ENCODE peak calls at places on chromosomes 11 and 22, in five cellular contexts. One of them, this sample, is unnamed. For H3K27me3, the result is how much of the 10 kb centered on the place peaks cover.

GRCh38 chr22:46461566-46462180 is 75.7 kb downstream of the CELSR1 start:
- DNase-seq in brain microvascular endothelial cell: no peak
- DNase-seq in tibial artery: no peak
- DNase-seq in suprapubic skin: no peak
- DNase-seq in transverse colon: no peak
- DNase-seq in this sample: no peak

GRCh38 chr11:113618360-113618759 is 87.7 kb downstream of the TMPRSS5 start:
- DNase-seq in tibial artery: peak
- DNase-seq in brain microvascular endothelial cell: peak
- DNase-seq in transverse colon: no peak
- DNase-seq in suprapubic skin: no peak
- DNase-seq in this sample: no peak

GRCh38 chr11:57646756-57647303 is 2.9 kb downstream of the YPEL4 start:
- DNase-seq in suprapubic skin: no peak
- DNase-seq in brain microvascular endothelial cell: no peak
- DNase-seq in transverse colon: no peak
- DNase-seq in tibial artery: no peak
- DNase-seq in this sample: no peak

GRCh38 chr11:1077033-1077416 is 2.4 kb downstream of the MUC2 start:
- DNase-seq in transverse colon: no peak
- DNase-seq in tibial artery: peak
- DNase-seq in brain microvascular endothelial cell: no peak
- DNase-seq in suprapubic skin: no peak
- DNase-seq in this sample: no peak

GRCh38 chr11:794766-795637 is 3.1 kb downstream of the SLC25A22 start:
- DNase-seq in brain microvascular endothelial cell: no peak
- DNase-seq in transverse colon: peak
- DNase-seq in suprapubic skin: no peak
- DNase-seq in tibial artery: no peak
- DNase-seq in this sample: no peak

GRCh38 chr22:29003975-29004646 is 57.5 kb downstream of the C22orf31 start:
- DNase-seq in suprapubic skin: no peak
- DNase-seq in tibial artery: no peak
- DNase-seq in brain microvascular endothelial cell: no peak
- DNase-seq in transverse colon: no peak
- DNase-seq in this sample: no peak

GRCh38 chr11:8234425-8234821 is 29.3 kb downstream of the LMO1 start:
- DNase-seq in transverse colon: no peak
- DNase-seq in suprapubic skin: no peak
- DNase-seq in brain microvascular endothelial cell: no peak
- DNase-seq in tibial artery: no peak
- DNase-seq in this sample: no peak

GRCh38 chr11:64553554-64554201 is 37.3 kb upstream of the SLC22A12 start:
- DNase-seq in suprapubic skin: no peak
- DNase-seq in brain microvascular endothelial cell: peak
- DNase-seq in transverse colon: peak
- DNase-seq in tibial artery: peak
- DNase-seq in this sample: peak

GRCh38 chr22:48426466-48427380 is 1401.0 kb downstream of the BRD1 start:
- DNase-seq in suprapubic skin: peak
- DNase-seq in brain microvascular endothelial cell: no peak
- DNase-seq in tibial artery: peak
- DNase-seq in transverse colon: no peak
- DNase-seq in this sample: no peak

GRCh38 chr11:64124147-64124546 is 41.8 kb downstream of the MACROD1 start:
- DNase-seq in transverse colon: no peak
- DNase-seq in suprapubic skin: no peak
- DNase-seq in tibial artery: no peak
- DNase-seq in brain microvascular endothelial cell: no peak
- DNase-seq in this sample: no peak

GRCh38 chr11:67027943-67028542 is 5.1 kb downstream of the SYT12 start:
- DNase-seq in brain microvascular endothelial cell: no peak
- DNase-seq in suprapubic skin: no peak
- DNase-seq in transverse colon: no peak
- DNase-seq in tibial artery: no peak
- DNase-seq in this sample: no peak

GRCh38 chr11:2175659-2176058 is 4.0 kb upstream of the TH start:
- DNase-seq in suprapubic skin: no peak
- DNase-seq in transverse colon: no peak
- DNase-seq in tibial artery: no peak
- DNase-seq in brain microvascular endothelial cell: no peak
- DNase-seq in this sample: no peak

GRCh38 chr11:12329797-12330196 is 47.6 kb upstream of the PARVA start:
- DNase-seq in suprapubic skin: no peak
- DNase-seq in tibial artery: no peak
- DNase-seq in brain microvascular endothelial cell: no peak
- DNase-seq in transverse colon: no peak
- DNase-seq in this sample: no peak

GRCh38 chr11:44726278-44727113 is at the start of gene TSPAN18:
- DNase-seq in brain microvascular endothelial cell: no peak
- DNase-seq in suprapubic skin: no peak
- DNase-seq in transverse colon: no peak
- DNase-seq in tibial artery: no peak
- DNase-seq in this sample: peak

GRCh38 chr11:105022998-105023397 is at the start of gene CASP5:
- DNase-seq in suprapubic skin: no peak
- DNase-seq in tibial artery: no peak
- DNase-seq in brain microvascular endothelial cell: no peak
- DNase-seq in transverse colon: peak
- DNase-seq in this sample: no peak

GRCh38 chr11:13137778-13138400 is 128.8 kb downstream of the RASSF10 start:
- DNase-seq in brain microvascular endothelial cell: no peak
- DNase-seq in tibial artery: no peak
- DNase-seq in transverse colon: no peak
- DNase-seq in suprapubic skin: no peak
- DNase-seq in this sample: no peak

GRCh38 chr11:92225563-92226308 is 1.1 kb downstream of the FAT3 start:
- DNase-seq in transverse colon: no peak
- DNase-seq in brain microvascular endothelial cell: no peak
- DNase-seq in tibial artery: peak
- DNase-seq in suprapubic skin: peak
- DNase-seq in this sample: no peak
- TF ChIP-seq CTCF in transverse colon: no peak
- TF ChIP-seq CTCF in brain microvascular endothelial cell: peak
- TF ChIP-seq CTCF in tibial artery: no peak
- TF ChIP-seq CTCF in suprapubic skin: no peak
- TF ChIP-seq CTCF in this sample: no peak

GRCh38 chr11:72642815-72643511 is 31.3 kb downstream of the PDE2A start:
- DNase-seq in tibial artery: peak
- DNase-seq in suprapubic skin: no peak
- DNase-seq in brain microvascular endothelial cell: no peak
- DNase-seq in transverse colon: peak
- DNase-seq in this sample: peak

GRCh38 chr11:72639475-72640375 is 34.5 kb downstream of the PDE2A start:
- DNase-seq in suprapubic skin: no peak
- DNase-seq in brain microvascular endothelial cell: no peak
- DNase-seq in transverse colon: no peak
- DNase-seq in tibial artery: no peak
- DNase-seq in this sample: peak

GRCh38 chr11:72643547-72643946 is 30.7 kb downstream of the PDE2A start:
- DNase-seq in suprapubic skin: no peak
- DNase-seq in brain microvascular endothelial cell: peak
- DNase-seq in tibial artery: peak
- DNase-seq in transverse colon: no peak
- DNase-seq in this sample: no peak

GRCh38 chr11:72641522-72641899 is 32.7 kb downstream of the PDE2A start:
- DNase-seq in brain microvascular endothelial cell: no peak
- DNase-seq in suprapubic skin: no peak
- DNase-seq in transverse colon: no peak
- DNase-seq in tibial artery: no peak
- DNase-seq in this sample: no peak

GRCh38 chr11:72641900-72642814 is 32.1 kb downstream of the PDE2A start:
- DNase-seq in brain microvascular endothelial cell: no peak
- DNase-seq in transverse colon: peak
- DNase-seq in tibial artery: peak
- DNase-seq in suprapubic skin: no peak
- DNase-seq in this sample: peak
- H3K27me3 ChIP-seq in brain microvascular endothelial cell: under half
- H3K27me3 ChIP-seq in transverse colon: under half
- H3K27me3 ChIP-seq in tibial artery: under half
- H3K27me3 ChIP-seq in suprapubic skin: under half
- H3K27me3 ChIP-seq in this sample: under half

DNA sequence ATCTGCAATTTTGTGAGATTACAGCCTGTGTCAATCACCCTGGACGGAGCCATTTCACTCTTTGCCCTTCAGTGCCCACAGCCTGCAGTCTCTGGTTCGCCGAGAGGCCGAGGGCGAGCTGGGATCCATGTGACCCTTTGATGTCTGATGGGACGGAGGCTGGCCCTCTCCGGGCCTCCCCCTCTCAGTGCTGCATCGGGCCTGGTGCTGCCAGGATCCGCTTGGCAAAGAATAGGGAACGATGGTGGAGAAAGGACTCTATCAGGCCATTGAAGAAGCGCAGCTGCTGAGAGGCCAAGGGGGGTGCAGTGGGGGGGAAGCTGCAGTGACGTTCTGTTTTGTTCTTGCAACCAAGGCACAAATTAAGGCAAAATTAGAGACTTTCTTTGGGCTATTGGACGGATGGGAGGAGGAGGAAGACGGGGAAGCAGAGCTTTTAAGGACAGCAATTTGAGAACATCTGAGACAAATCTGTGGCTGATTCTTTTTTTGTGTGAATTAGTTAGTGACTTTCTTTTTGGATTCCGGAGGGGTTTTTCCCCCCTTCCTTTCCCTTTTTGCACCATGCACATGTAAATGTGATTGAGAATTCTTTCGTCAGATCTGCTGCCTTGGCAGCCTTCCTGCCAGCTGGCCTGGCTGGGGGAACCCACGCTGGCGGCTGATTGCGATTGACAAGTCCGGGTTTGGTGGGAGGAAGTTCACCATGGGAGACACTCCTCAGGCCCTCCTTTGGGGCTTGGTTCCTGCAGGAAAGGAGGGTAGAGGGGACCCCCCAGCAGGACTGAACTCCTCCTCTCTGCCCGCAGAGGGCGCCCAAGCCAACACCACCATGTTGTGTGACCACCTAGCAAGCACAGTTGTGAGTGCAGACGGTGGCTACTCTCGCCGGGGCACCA is 214.5 kb downstream of the NTM start:
- DNase-seq in brain microvascular endothelial cell: no peak
- DNase-seq in suprapubic skin: no peak
- DNase-seq in tibial artery: no peak
- DNase-seq in transverse colon: no peak
- DNase-seq in this sample: peak
- TF ChIP-seq CTCF in brain microvascular endothelial cell: peak
- TF ChIP-seq CTCF in suprapubic skin: no peak
- TF ChIP-seq CTCF in tibial artery: no peak
- TF ChIP-seq CTCF in transverse colon: no peak
- TF ChIP-seq CTCF in this sample: peak

GRCh38 chr11:11288972-11289616 is 64.0 kb downstream of the CSNK2A3 start:
- DNase-seq in tibial artery: no peak
- DNase-seq in brain microvascular endothelial cell: no peak
- DNase-seq in suprapubic skin: no peak
- DNase-seq in transverse colon: no peak
- DNase-seq in this sample: no peak
- H3K27me3 ChIP-seq in tibial artery: under half
- H3K27me3 ChIP-seq in brain microvascular endothelial cell: under half
- H3K27me3 ChIP-seq in suprapubic skin: under half
- H3K27me3 ChIP-seq in transverse colon: under half
- H3K27me3 ChIP-seq in this sample: under half

GRCh38 chr11:32315121-32315520 is 120.2 kb downstream of the WT1 start:
- DNase-seq in brain microvascular endothelial cell: no peak
- DNase-seq in suprapubic skin: no peak
- DNase-seq in transverse colon: no peak
- DNase-seq in tibial artery: no peak
- DNase-seq in this sample: no peak
- TF ChIP-seq CTCF in brain microvascular endothelial cell: no peak
- TF ChIP-seq CTCF in suprapubic skin: no peak
- TF ChIP-seq CTCF in transverse colon: no peak
- TF ChIP-seq CTCF in tibial artery: no peak
- TF ChIP-seq CTCF in this sample: no peak

GRCh38 chr11:121657191-121657590 is 204.4 kb upstream of the SORL1-AS1 start:
- DNase-seq in transverse colon: no peak
- DNase-seq in suprapubic skin: no peak
- DNase-seq in tibial artery: no peak
- DNase-seq in brain microvascular endothelial cell: no peak
- DNase-seq in this sample: no peak

GRCh38 chr11:121656333-121657090 is 203.7 kb upstream of the SORL1-AS1 start:
- DNase-seq in suprapubic skin: no peak
- DNase-seq in tibial artery: no peak
- DNase-seq in transverse colon: no peak
- DNase-seq in brain microvascular endothelial cell: no peak
- DNase-seq in this sample: peak

GRCh38 chr11:121655481-121656332 is 202.9 kb upstream of the SORL1-AS1 start:
- DNase-seq in brain microvascular endothelial cell: peak
- DNase-seq in tibial artery: peak
- DNase-seq in transverse colon: peak
- DNase-seq in suprapubic skin: peak
- DNase-seq in this sample: peak

GRCh38 chr11:121652982-121653381 is 200.2 kb upstream of the SORL1-AS1 start:
- DNase-seq in transverse colon: no peak
- DNase-seq in suprapubic skin: no peak
- DNase-seq in tibial artery: no peak
- DNase-seq in brain microvascular endothelial cell: no peak
- DNase-seq in this sample: no peak

DNA sequence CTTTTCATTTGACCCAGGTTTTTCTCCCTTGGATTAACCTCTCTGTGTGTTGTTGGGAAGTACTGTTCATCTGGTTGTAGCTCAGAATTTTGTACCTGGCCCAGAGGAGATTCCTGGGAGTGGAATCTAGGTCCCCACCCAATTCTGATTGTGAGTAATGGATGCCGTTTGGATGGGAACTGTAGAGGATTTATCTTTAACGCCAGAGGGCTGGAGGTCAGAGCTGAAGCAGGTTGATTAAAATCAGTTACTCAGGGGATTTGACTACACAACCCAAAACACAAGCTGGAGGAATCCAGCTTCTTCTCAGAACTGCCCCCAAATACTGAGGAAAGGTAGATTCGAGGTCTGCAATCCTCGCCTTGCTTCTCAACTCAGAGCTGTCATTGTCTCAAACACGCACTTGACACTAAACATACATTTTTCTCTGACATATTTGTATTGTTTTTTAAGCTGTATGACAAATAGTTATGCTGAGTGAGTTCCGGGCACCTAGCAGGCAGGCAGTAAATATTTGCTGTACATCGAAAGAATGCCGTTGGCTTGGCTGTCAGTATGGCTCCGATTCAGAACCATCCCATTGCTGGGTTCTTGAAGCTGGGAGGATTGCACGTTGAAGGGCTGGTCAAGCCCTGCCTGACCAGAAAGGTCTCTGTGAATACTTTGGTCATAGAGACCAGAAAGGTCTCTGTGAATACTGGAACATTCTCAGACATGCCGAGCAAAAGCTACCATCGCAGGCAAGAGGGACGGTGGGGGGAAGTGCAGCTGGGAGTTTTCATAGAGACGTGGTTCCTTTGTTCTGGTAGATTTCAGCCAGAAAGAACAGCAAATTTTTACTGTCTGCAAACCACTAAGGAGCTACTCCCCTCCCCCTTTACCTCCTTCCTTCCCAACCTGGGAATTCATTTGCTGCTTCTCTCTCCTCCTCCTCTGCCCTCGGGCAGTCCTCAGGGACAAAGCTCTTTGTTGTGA is 202.0 kb upstream of the SORL1-AS1 start:
- DNase-seq in suprapubic skin: no peak
- DNase-seq in tibial artery: no peak
- DNase-seq in transverse colon: no peak
- DNase-seq in brain microvascular endothelial cell: no peak
- DNase-seq in this sample: no peak
- H3K27me3 ChIP-seq in suprapubic skin: under half
- H3K27me3 ChIP-seq in tibial artery: under half
- H3K27me3 ChIP-seq in transverse colon: under half
- H3K27me3 ChIP-seq in brain microvascular endothelial cell: under half
- H3K27me3 ChIP-seq in this sample: under half

This sample was measured in left ventricle myocardium inferior.